ENCODE peak calls at places on chromosomes 2 and 18, in nine cellular contexts. E, I, D, Z, W, S, V, A and T are unnamed samples.

GRCh38 chr18:72410399-72410798 is 133.7 kb downstream of the CBLN2 start:
- DNase-seq in E (no peak), V (no peak), S (peak), I (no peak), A (no peak), D (no peak), W (no peak), Z (no peak), T (no peak)

GRCh38 chr2:217153433-217153997 is 293.7 kb upstream of the TNP1 start:
- DNase-seq in E (no peak), Z (no peak), V (no peak), A (no peak), W (no peak), D (no peak), I (no peak), S (no peak), T (no peak)

GRCh38 chr2:74871414-74871813 is 37.5 kb downstream of the HK2 start:
- DNase-seq in E (no peak), A (no peak), D (no peak), Z (no peak), V (no peak), I (no peak), S (no peak), W (no peak), T (no peak)

GRCh38 chr2:159617651-159618050 is 1.3 kb upstream of the BAZ2B start:
- DNase-seq in E (no peak), S (peak), I (no peak), D (no peak), Z (no peak), W (no peak), V (peak), A (peak), T (peak)

GRCh38 chr2:207230261-207231105 is 64.7 kb upstream of the KLF7 start:
- DNase-seq in Z (no peak), E (no peak), V (no peak), S (peak), W (no peak), I (peak), A (peak), D (peak), T (no peak)

GRCh38 chr2:16654775-16655456 is 10.7 kb downstream of the CYRIA start:
- DNase-seq in W (no peak), E (no peak), S (no peak), D (peak), V (no peak), A (no peak), Z (no peak), I (no peak), T (no peak)

GRCh38 chr2:150517951-150518680 is 30.6 kb upstream of the RND3 start:
- DNase-seq in D (no peak), W (no peak), I (no peak), A (peak), E (no peak), S (peak), Z (no peak), V (peak), T (peak)

GRCh38 chr2:173955004-173955403 is 10.2 kb downstream of the SP3 start:
- DNase-seq in S (no peak), Z (no peak), I (no peak), V (no peak), W (no peak), A (no peak), E (no peak), D (no peak), T (no peak)

GRCh38 chr2:202051499-202052161 is 18.0 kb downstream of the FZD7 start:
- DNase-seq in Z (no peak), E (no peak), A (no peak), D (peak), V (peak), S (no peak), I (no peak), W (no peak), T (peak)

GRCh38 chr2:210899131-210899530 is 342.7 kb downstream of the CPS1 start:
- DNase-seq in W (no peak), V (no peak), D (no peak), E (no peak), I (no peak), S (no peak), Z (no peak), A (peak), T (peak)

GRCh38 chr2:153163055-153163454 is 315.5 kb downstream of the RPRM start:
- DNase-seq in Z (no peak), S (peak), A (peak), V (no peak), W (no peak), I (peak), E (no peak), D (peak), T (peak)

GRCh38 chr18:48796491-48797205 is 154.1 kb downstream of the SMAD7 start:
- DNase-seq in W (no peak), I (no peak), V (no peak), Z (no peak), A (no peak), E (no peak), D (peak), S (no peak), T (no peak)

GRCh38 chr18:47150029-47150823 is at the start of gene HDHD2:
- DNase-seq in V (peak), W (peak), Z (peak), E (peak), S (peak), A (peak), D (peak), I (peak), T (peak)

GRCh38 chr2:215772003-215772402 is 241.3 kb downstream of the MREG start:
- DNase-seq in S (peak), A (peak), D (peak), V (no peak), E (no peak), Z (no peak), I (no peak), W (no peak), T (peak)

GRCh38 chr18:79912409-79912991 is 39.0 kb downstream of the SLC66A2 start:
- DNase-seq in D (peak), W (no peak), E (peak), A (peak), V (peak), S (peak), Z (no peak), I (no peak), T (peak)

GRCh38 chr2:101858246-101858645 is 133.5 kb upstream of the IL1R2 start:
- DNase-seq in S (no peak), W (no peak), I (no peak), E (no peak), V (no peak), D (no peak), Z (no peak), A (peak), T (no peak)

GRCh38 chr2:26394694-26395093 is 7.0 kb upstream of the DRC1 start:
- DNase-seq in D (no peak), V (peak), S (peak), W (no peak), Z (no peak), I (no peak), E (no peak), A (peak), T (no peak)

GRCh38 chr2:66443183-66443976 is 8.5 kb downstream of the MEIS1 start:
- DNase-seq in I (no peak), D (no peak), S (no peak), Z (no peak), V (peak), W (peak), E (no peak), A (no peak), T (no peak)

GRCh38 chr2:66439291-66440010 is 4.5 kb downstream of the MEIS1 start:
- DNase-seq in A (peak), D (peak), E (no peak), W (peak), I (no peak), Z (no peak), S (peak), V (peak), T (peak)

GRCh38 chr2:66440011-66440542 is 5.2 kb downstream of the MEIS1 start:
- DNase-seq in D (peak), E (no peak), W (no peak), A (peak), Z (no peak), I (no peak), S (peak), V (peak), T (peak)

GRCh38 chr2:66440692-66441091 is 5.8 kb downstream of the MEIS1 start:
- DNase-seq in W (peak), V (peak), E (no peak), D (peak), I (no peak), Z (no peak), A (peak), S (peak), T (peak)

DNA sequence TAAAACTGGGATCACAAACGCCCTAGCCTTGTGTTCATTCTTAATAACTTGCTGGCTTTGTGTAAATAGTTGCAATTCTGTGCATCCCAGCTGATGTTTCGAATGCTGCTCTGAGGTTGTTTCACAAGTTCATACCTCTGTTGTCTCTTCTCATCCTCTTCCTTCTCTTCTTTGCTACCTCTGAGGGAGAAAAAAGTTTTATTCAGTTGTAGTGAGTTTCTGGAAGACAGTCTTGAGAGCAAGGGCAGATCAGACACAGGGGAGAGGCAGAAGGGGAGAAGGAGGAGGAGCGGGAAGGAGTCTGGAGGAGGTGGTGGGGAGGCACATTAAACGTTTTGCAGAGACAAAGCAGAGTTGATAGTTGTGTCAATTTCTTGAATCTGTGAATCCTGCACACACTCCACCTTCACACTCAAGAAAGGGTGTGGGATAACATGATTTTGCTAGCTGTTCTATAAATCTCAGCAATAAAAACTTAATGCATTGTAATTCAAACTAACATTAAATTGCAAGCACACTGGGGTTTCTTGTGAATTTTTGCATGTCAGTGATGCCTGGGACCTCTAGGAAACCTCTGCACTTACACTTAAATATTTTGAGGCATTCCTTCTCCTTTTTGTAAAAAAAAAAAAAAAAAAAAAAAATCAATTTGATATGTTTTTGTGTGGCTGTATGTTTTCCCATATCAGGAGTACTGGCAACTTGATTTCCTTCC is 6.9 kb downstream of the MEIS1 start:
- DNase-seq in S (peak), I (no peak), V (peak), A (no peak), D (no peak), E (no peak), W (no peak), Z (no peak), T (no peak)
- H3K4me3 ChIP-seq in S (peak), I (no peak), V (peak), A (no peak), D (no peak), E (no peak), W (peak), Z (peak), T (peak)

GRCh38 chr2:124323321-124323720 is 298.2 kb downstream of the CNTNAP5 start:
- DNase-seq in V (peak), I (no peak), Z (no peak), A (peak), D (no peak), W (no peak), S (peak), E (no peak), T (peak)

GRCh38 chr2:124327293-124327692 is 302.2 kb downstream of the CNTNAP5 start:
- DNase-seq in S (no peak), Z (no peak), E (no peak), W (no peak), V (no peak), I (no peak), D (no peak), A (no peak), T (no peak)

GRCh38 chr2:124320072-124320471 is 295.0 kb downstream of the CNTNAP5 start:
- DNase-seq in S (no peak), E (no peak), W (no peak), V (no peak), Z (no peak), D (no peak), A (no peak), I (no peak), T (no peak)

GRCh38 chr2:124328397-124328796 is 303.3 kb downstream of the CNTNAP5 start:
- DNase-seq in Z (no peak), V (no peak), S (no peak), W (no peak), D (no peak), E (no peak), A (no peak), I (no peak), T (no peak)

GRCh38 chr2:124325667-124326425 is 300.8 kb downstream of the CNTNAP5 start:
- DNase-seq in A (peak), I (no peak), S (no peak), W (no peak), D (peak), V (no peak), E (no peak), Z (no peak), T (peak)
- TF ChIP-seq CTCF in A (peak), I (no peak), S (peak), W (no peak), D (peak), V (peak), E (no peak), Z (peak), T (peak)

DNA sequence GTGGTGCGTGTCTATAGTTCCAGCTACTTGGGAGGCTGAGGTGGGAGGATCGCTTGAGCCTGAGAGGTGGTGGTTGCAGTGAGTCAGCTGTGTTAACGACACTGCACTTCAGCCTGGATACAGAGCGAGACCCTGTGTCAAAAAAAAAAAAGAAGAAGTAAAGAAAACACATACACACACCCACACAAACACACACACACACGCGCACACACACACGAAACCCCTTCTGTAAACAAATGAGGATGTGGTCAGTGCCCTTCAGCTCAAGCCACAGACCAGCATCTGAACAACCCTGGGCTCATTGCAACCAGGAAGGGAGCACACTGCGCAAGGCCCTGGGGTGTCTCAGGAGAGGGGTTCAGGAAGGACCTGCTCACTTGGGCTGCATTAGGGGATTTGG is 47.9 kb upstream of the KCNF1 start:
- DNase-seq in S (no peak), A (no peak), D (no peak), Z (no peak), I (no peak), W (no peak), E (no peak), V (peak), T (no peak)
- H3K4me3 ChIP-seq in S (no peak), A (no peak), D (no peak), Z (no peak), I (no peak), W (no peak), E (no peak), V (no peak), T (no peak)

DNA sequence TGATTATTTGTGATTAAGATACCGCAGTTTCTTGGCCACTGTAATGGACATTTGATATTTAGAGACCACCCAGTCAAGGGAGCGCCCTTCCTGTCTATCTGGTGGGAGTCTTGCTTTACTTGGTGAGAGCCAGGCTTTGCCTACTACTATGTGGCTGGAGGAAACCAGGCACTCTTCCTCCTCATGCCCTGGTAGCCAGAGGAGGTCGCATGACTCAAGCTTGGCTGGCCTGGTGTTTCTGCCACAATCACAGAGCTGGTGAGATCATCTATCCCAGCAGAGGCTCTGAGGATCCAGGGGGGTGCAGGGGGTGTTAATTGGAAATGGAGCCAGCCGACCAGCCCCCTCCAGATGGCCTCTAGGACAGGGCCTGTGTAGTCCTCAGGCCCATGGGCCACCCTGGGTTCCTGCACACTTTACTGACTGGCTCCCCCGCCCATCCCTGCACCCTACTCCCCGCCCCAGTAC is 46.8 kb upstream of the BIN1 start:
- DNase-seq in Z (no peak), S (peak), W (no peak), A (peak), D (no peak), I (no peak), E (no peak), V (peak), T (peak)
- TF ChIP-seq CTCF in Z (no peak), S (no peak), W (no peak), A (no peak), D (no peak), I (no peak), E (no peak), V (peak), T (no peak)

DNA sequence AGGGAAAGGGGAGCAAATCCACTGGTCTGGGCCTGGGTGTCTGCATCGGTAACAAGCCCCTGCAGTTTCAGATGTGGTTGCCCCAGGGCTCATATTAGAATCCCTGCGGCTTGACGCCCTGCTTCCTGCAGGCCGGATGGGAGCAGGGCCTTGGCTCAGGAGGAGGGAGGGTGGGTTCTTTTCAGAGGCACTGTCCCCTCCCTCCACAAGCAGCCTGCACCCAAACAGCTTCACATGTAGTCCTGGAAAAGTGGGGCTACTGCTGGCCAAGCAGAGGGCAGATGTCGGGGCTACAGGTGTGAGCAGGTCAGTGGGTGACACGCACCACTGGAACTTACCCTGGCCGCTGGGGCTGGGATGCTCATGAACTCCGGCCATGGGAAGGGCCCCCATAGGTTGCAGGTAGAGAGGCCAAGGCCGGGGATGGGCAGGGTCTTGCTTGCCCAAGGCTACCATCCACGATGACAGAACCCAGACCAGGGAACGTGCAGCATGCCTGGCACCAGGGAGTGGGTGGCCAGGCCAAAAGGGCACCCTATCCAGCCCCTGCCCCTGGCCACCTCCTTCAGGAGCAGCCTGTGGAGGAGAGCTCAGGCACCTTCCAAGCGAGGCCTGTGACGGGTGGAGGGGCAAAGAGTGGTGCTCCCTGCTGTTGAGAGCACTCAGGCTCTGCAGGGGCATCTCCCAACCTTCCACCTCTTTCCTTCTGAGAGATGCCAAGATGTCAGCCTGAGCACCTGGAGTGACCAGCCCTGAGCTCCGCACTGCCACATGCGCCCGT is 16.8 kb downstream of the ARID5A start:
- DNase-seq in D (no peak), Z (no peak), I (no peak), A (no peak), V (no peak), W (peak), E (no peak), S (no peak), T (no peak)
- H3K4me3 ChIP-seq in D (no peak), Z (no peak), I (no peak), A (no peak), V (no peak), W (no peak), E (no peak), S (no peak), T (no peak)

GRCh38 chr2:168254158-168254935 is 7.0 kb upstream of the STK39 start:
- DNase-seq in W (no peak), D (no peak), Z (no peak), A (peak), S (no peak), E (no peak), I (peak), V (peak), T (no peak)
- TF ChIP-seq CTCF in W (no peak), D (no peak), Z (no peak), A (peak), S (peak), E (no peak), I (peak), V (peak), T (no peak)

GRCh38 chr2:241842620-241843211 is 16.0 kb downstream of the PDCD1 start:
- DNase-seq in I (no peak), S (peak), W (peak), A (no peak), V (no peak), D (peak), E (peak), Z (no peak), T (no peak)
- H3K4me3 ChIP-seq in I (no peak), S (no peak), W (no peak), A (no peak), V (no peak), D (no peak), E (peak), Z (no peak), T (no peak)